ENCODE peak calls at places on chromosomes 13 and 19, in six cellular contexts. G is thoracic aorta; N is naive thymus-derived CD4-positive, alpha-beta T cell; U is mesenchymal stem cell; S is CD4-positive, CD25-positive, alpha-beta regulatory T cell; C is tibial artery. W is an unnamed sample. For H3K4me1 and H3K36me3, the result is how much of the 10 kb centered on the place peaks cover.

GRCh38 chr13:30071890-30072817 is 221.7 kb upstream of the UBL3 start:
- DNase-seq in C (no peak), S (no peak), G (no peak), N (no peak), U (no peak), W (no peak)

GRCh38 chr19:35901055-35901644 is 810 bp upstream of the NFKBID start:
- DNase-seq in G (no peak), N (no peak), C (no peak), S (no peak), U (peak), W (no peak)

GRCh38 chr19:40663712-40664692 is 26.4 kb downstream of the NUMBL start:
- DNase-seq in G (no peak), C (no peak), U (peak), N (no peak), S (no peak), W (no peak)

GRCh38 chr19:13260883-13261653 is 110.9 kb downstream of the IER2 start:
- DNase-seq in N (no peak), G (no peak), S (no peak), C (no peak), U (peak), W (no peak)

GRCh38 chr13:78657699-78658629 is 991 bp downstream of the OBI1 start:
- DNase-seq in U (peak), G (no peak), N (no peak), C (no peak), S (no peak), W (no peak)

GRCh38 chr13:100836696-100837095 is 162.1 kb upstream of the TMTC4 start:
- DNase-seq in S (no peak), G (no peak), N (no peak), U (no peak), C (no peak), W (no peak)

GRCh38 chr19:33303791-33304759 is 1.7 kb upstream of the CEBPA start:
- DNase-seq in U (no peak), C (no peak), S (no peak), G (no peak), N (no peak), W (peak)

GRCh38 chr19:18385675-18386542 is at the start of gene GDF15:
- DNase-seq in U (peak), N (no peak), S (no peak), G (no peak), C (peak), W (no peak)

GRCh38 chr19:18506101-18506534 is 15.8 kb downstream of the ELL start:
- DNase-seq in S (no peak), N (no peak), G (no peak), U (no peak), C (no peak), W (no peak)

GRCh38 chr13:84651288-84651687 is 769.0 kb upstream of the SLITRK1 start:
- DNase-seq in S (no peak), C (no peak), N (no peak), G (no peak), U (peak), W (no peak)

GRCh38 chr19:46620267-46620666 is 4.6 kb downstream of the PTGIR start:
- DNase-seq in U (no peak), S (no peak), G (no peak), N (no peak), C (no peak), W (no peak)

GRCh38 chr19:46622118-46622446 is 2.8 kb downstream of the PTGIR start:
- DNase-seq in G (no peak), S (no peak), U (no peak), C (no peak), N (no peak), W (no peak)

GRCh38 chr19:46621191-46622117 is 3.4 kb downstream of the PTGIR start:
- DNase-seq in U (no peak), S (no peak), C (no peak), N (no peak), G (no peak), W (no peak)

GRCh38 chr19:46618670-46619231 is 6.1 kb downstream of the PTGIR start:
- DNase-seq in G (no peak), U (no peak), C (no peak), S (no peak), N (no peak), W (no peak)

DNA sequence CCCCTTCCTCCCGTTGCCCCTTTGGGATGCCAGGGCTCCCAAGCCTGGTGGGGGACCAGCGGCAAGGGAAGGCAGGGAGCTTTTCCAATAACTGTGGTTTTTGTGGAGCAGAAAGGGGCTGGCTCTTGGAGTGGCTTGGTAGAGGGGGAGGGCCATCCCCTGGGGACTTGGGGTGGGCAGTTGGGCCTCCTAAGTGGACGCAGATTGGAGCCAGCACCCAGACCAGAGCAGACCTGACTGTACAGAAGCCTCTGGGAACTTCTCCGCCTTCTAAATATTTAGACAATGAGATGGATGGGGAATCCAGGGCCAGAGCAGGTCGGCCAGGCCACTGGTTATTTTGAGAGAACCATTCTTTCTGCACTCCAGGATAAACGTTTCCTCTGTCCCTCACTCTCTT is 4.2 kb downstream of the PTGIR start:
- DNase-seq in S (no peak), G (no peak), N (no peak), U (peak), C (no peak), W (peak)
- H3K4me1 ChIP-seq in S (half or more), G (half or more), N (under half), U (under half), C (half or more), W (under half)

DNA sequence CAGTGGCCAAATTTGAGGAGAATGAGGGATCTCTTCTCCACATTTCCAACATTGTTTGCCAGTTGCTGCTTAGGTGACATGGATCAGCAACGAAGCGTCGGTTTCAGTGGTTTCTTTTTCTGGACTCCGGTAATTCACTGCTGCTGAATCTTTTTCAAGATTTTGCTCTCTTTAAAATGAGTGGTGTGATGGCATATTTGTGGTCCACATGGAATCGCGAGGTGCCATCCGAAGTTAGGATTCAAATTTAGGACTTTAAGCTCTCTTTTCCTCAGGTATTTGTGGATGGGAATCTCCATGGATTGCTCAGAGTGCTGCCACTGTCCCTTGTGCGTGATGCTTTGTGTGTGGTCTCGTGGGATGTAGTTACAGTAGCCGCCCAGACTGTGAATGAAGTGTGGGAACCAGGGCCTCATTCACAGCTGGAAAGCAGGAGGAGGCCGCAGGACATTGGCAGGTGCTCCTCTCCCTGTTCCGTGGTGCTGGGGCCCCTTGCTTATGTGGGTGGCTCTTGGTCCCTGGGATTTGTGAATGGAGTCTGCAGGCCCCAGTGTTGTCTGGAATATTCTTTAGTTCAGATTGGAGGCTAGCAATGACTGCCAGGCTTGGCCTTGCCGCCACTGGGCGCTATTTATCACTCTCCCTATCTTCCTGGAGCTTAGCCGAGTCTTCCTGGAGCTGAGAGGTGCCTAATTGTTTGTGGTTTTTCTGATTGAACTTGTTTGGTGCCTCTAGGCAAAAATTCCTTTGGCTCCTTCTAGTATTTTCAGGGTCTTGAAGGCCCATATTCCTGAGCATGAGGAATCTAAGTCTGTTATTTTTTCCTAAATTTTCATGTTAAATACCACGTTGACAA is 1.5 kb downstream of the ILF3 start:
- DNase-seq in C (no peak), N (no peak), U (peak), G (no peak), S (no peak), W (no peak)
- H3K36me3 ChIP-seq in C (under half), N (under half), U (under half), G (under half), S (under half), W (under half)

DNA sequence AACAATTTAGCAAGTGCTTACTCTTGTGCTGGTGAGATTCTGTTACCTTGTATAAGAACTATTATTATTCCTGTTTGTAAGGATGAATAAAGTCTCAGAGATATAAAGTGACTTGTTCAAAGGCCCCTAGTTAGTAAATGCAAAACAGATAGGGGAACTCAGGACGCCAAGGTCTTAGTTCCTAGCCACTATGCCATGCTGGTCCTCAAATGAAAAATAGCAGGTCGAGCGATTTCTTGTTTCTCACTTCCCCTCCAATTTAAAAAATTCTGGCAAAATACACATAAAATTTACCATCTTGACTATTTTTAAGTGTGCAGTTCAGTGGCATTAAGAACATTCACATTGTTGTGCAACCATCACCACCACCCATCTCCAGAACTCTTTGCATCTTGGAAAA is 1.1 kb downstream of the TECR start:
- DNase-seq in C (no peak), U (no peak), N (no peak), S (no peak), G (no peak), W (no peak)
- H3K4me1 ChIP-seq in C (under half), U (under half), N (under half), S (under half), G (under half), W (under half)

GRCh38 chr19:12064266-12065099 is at the start of gene ZNF844:
- DNase-seq in U (peak), S (peak), G (peak), C (peak), N (peak), W (peak)
- H3K36me3 ChIP-seq in U (under half), S (under half), G (under half), C (under half), N (under half), W (under half)

W was measured in ascending aorta.